ENCODE peak calls at places on chromosomes 11 and 22, in five cellular contexts. F is T-helper 9 cell, L is NCI-H446, M is NCI-H1105 treated with DMSO at 0.1 percent for 48 hours, T is choroid plexus epithelial cell. R is an unnamed sample.

GRCh38 chr11:118597556-118597955 is 9.9 kb upstream of the PHLDB1 start:
- DNase-seq in F (no peak), L (no peak), M (no peak), T (no peak), R (no peak)

GRCh38 chr11:9525116-9525515 is 48.4 kb upstream of the WEE1 start:
- DNase-seq in F (no peak), L (no peak), M (peak; percentile 15), T (peak; percentile 46), R (no peak)

GRCh38 chr11:15636520-15637065 is 521.9 kb downstream of the INSC start:
- DNase-seq in F (no peak), L (no peak), M (no peak), T (no peak), R (no peak)

GRCh38 chr11:16191212-16191851 is 165.0 kb downstream of the SOX6 start:
- DNase-seq in F (no peak), L (no peak), M (peak; percentile 64), T (no peak), R (no peak)

GRCh38 chr22:47143249-47143938 is 380.9 kb downstream of the TBC1D22A start:
- DNase-seq in F (no peak), L (no peak), M (peak; percentile 14), T (no peak), R (peak; percentile 28)

GRCh38 chr11:113725883-113726405 is 19.8 kb upstream of the TMPRSS5 start:
- DNase-seq in F (no peak), L (no peak), M (no peak), T (no peak), R (no peak)

GRCh38 chr22:48742556-48743343 is 1084.9 kb downstream of the BRD1 start:
- DNase-seq in F (no peak), L (no peak), M (no peak), T (no peak), R (no peak)

GRCh38 chr11:14308114-14308896 is 50.7 kb downstream of the RRAS2 start:
- DNase-seq in F (no peak), L (no peak), M (peak; percentile 38), T (peak; percentile 83), R (peak; percentile 62)

GRCh38 chr11:46520971-46521745 is 72.7 kb downstream of the AMBRA1 start:
- DNase-seq in F (no peak), L (peak; percentile 66), M (peak; percentile 8), T (peak; percentile 79), R (peak; percentile 65)

GRCh38 chr22:21587803-21588611 is 20.5 kb downstream of the UBE2L3 start:
- DNase-seq in F (no peak), L (no peak), M (no peak), T (peak; percentile 64), R (no peak)

GRCh38 chr11:111229604-111230003 is 15.9 kb upstream of the POU2AF2 start:
- DNase-seq in F (no peak), L (peak; percentile 0), M (no peak), T (peak; percentile 35), R (no peak)

GRCh38 chr11:44957051-44957515 is 6.4 kb upstream of the TP53I11 start:
- DNase-seq in F (no peak), L (no peak), M (no peak), T (no peak), R (no peak)

GRCh38 chr11:91921974-91922373 is 302.6 kb upstream of the FAT3 start:
- DNase-seq in F (no peak), L (no peak), M (no peak), T (no peak), R (no peak)

GRCh38 chr11:32580967-32581366 is 2.7 kb upstream of the EIF3M start:
- DNase-seq in F (no peak), L (no peak), M (no peak), T (peak; percentile 95), R (no peak)

GRCh38 chr11:86395061-86395551 is 20.4 kb downstream of the CCDC81 start:
- DNase-seq in F (no peak), L (no peak), M (no peak), T (peak; percentile 75), R (peak; percentile 46)

GRCh38 chr11:57871231-57871630 is 109.6 kb downstream of the CTNND1 start:
- DNase-seq in F (no peak), L (no peak), M (no peak), T (no peak), R (no peak)

GRCh38 chr22:44697423-44698179 is 4.4 kb upstream of the PRR5 start:
- DNase-seq in F (peak; percentile 87), L (no peak), M (no peak), T (peak; percentile 68), R (peak; percentile 57)

GRCh38 chr11:70078095-70078795 is at the start of gene ANO1:
- DNase-seq in F (no peak), L (no peak), M (no peak), T (no peak), R (peak; percentile 37)

GRCh38 chr11:22197139-22197893 is 4.4 kb downstream of the ANO5 start:
- DNase-seq in F (no peak), L (no peak), M (no peak), T (no peak), R (no peak)

GRCh38 chr11:27995082-27995481 is 112.9 kb downstream of the KIF18A start:
- DNase-seq in F (no peak), L (no peak), M (no peak), T (peak; percentile 68), R (no peak)

GRCh38 chr22:49534386-49534785 is 293.3 kb downstream of the BRD1 start:
- DNase-seq in F (no peak), L (no peak), M (no peak), T (no peak), R (no peak)

GRCh38 chr11:30488304-30488998 is 97.7 kb downstream of the MPPED2 start:
- DNase-seq in F (no peak), L (no peak), M (peak; percentile 85), T (peak; percentile 94), R (no peak)

GRCh38 chr11:46642627-46643335 is 25.4 kb downstream of the ATG13 start:
- DNase-seq in F (no peak), L (no peak), M (no peak), T (no peak), R (no peak)

GRCh38 chr11:86490582-86490981 is 115.9 kb downstream of the CCDC81 start:
- DNase-seq in F (no peak), L (no peak), M (no peak), T (peak; percentile 47), R (no peak)

GRCh38 chr22:41398921-41399320 is 17.2 kb downstream of the TEF start:
- DNase-seq in F (no peak), L (no peak), M (no peak), T (no peak), R (no peak)

GRCh38 chr11:75547177-75547576 is 14.9 kb upstream of the SERPINH1 start:
- DNase-seq in F (no peak), L (no peak), M (no peak), T (no peak), R (no peak)

GRCh38 chr11:94757037-94757681 is 11.0 kb upstream of the AMOTL1 start:
- DNase-seq in F (no peak), L (no peak), M (no peak), T (no peak), R (no peak)

GRCh38 chr11:59938132-59938531 is at the start of gene OOSP1:
- DNase-seq in F (no peak), L (no peak), M (no peak), T (no peak), R (no peak)

GRCh38 chr11:15815246-15816209 is 540.8 kb downstream of the SOX6 start:
- DNase-seq in F (no peak), L (no peak), M (no peak), T (no peak), R (no peak)

GRCh38 chr22:25950101-25950500 is 208.1 kb downstream of the MYO18B start:
- DNase-seq in F (no peak), L (no peak), M (no peak), T (no peak), R (no peak)

GRCh38 chr11:115503083-115503885 is 931 bp downstream of the CADM1 start:
- DNase-seq in F (no peak), L (peak; percentile 46), M (peak; percentile 74), T (peak; percentile 15), R (peak; percentile 37)

GRCh38 chr11:102837646-102838045 is 5.8 kb downstream of the MMP3 start:
- DNase-seq in F (no peak), L (no peak), M (no peak), T (no peak), R (no peak)

GRCh38 chr22:25389541-25389919 is 170.1 kb downstream of the CRYBB2 start:
- DNase-seq in F (no peak), L (no peak), M (no peak), T (no peak), R (no peak)

GRCh38 chr11:125404811-125405481 is 91.1 kb downstream of the FEZ1 start:
- DNase-seq in F (peak; percentile 61), L (peak; percentile 17), M (peak; percentile 59), T (peak; percentile 60), R (peak; percentile 67)

GRCh38 chr11:67271548-67272284 is 5.4 kb downstream of the GRK2 start:
- DNase-seq in F (peak; percentile 45), L (no peak), M (no peak), T (no peak), R (no peak)

GRCh38 chr11:134470238-134470637 is 58.2 kb upstream of the B3GAT1 start:
- DNase-seq in F (no peak), L (no peak), M (no peak), T (no peak), R (no peak)